ENCODE peak calls at places on chromosomes 4 and X, in six cellular contexts. C is SK-MEL-5, X is Kasumi-1, D is NCI-H2171, O is brain microvascular endothelial cell, Y is germinal center. S is an unnamed sample.

GRCh38 chr4:145307763-145308430 is 127.5 kb upstream of the OTUD4 start:
- DNase-seq in Y (no peak), X (no peak), O (no peak), D (no peak), C (no peak), S (no peak)

GRCh38 chr4:64144994-64145393 is 264.3 kb downstream of the TECRL start:
- DNase-seq in C (no peak), X (no peak), Y (no peak), D (peak; percentile 69), O (no peak), S (no peak)

GRCh38 chr4:20252656-20253271 is 1.1 kb downstream of the SLIT2 start:
- DNase-seq in D (no peak), C (peak; percentile 4), Y (no peak), O (no peak), X (no peak), S (no peak)

GRCh38 chrX:1427756-1428155 is 25.0 kb downstream of the ASMTL start:
- DNase-seq in Y (no peak), D (no peak), X (no peak), O (no peak), C (no peak), S (no peak)

GRCh38 chrX:81489987-81490386 is 288.1 kb downstream of the SH3BGRL start:
- DNase-seq in X (peak; percentile 14), D (no peak), C (peak; percentile 34), O (no peak), Y (no peak), S (peak; percentile 3)

GRCh38 chr4:100079264-100079663 is 111.0 kb downstream of the DDIT4L start:
- DNase-seq in Y (no peak), D (no peak), C (no peak), X (no peak), O (no peak), S (no peak)

GRCh38 chr4:106809083-106809482 is 227.0 kb downstream of the DKK2 start:
- DNase-seq in X (peak; percentile 90), C (peak; percentile 66), D (no peak), Y (no peak), O (peak; percentile 66), S (no peak)

GRCh38 chrX:13487731-13488505 is 81.5 kb upstream of the EGFL6 start:
- DNase-seq in D (peak; percentile 30), X (peak; percentile 51), Y (peak; percentile 51), C (peak; percentile 61), O (peak; percentile 77), S (peak; percentile 14)

GRCh38 chr4:156615066-156615514 is 356.5 kb downstream of the PDGFC start:
- DNase-seq in O (peak; percentile 93), D (no peak), C (no peak), X (no peak), Y (no peak), S (no peak)

GRCh38 chr4:56375458-56375857 is 11.8 kb downstream of the AASDH start:
- DNase-seq in O (no peak), D (no peak), C (no peak), X (no peak), Y (no peak), S (no peak)

GRCh38 chr4:7367361-7367760 is 67.4 kb downstream of the PSAPL1 start:
- DNase-seq in X (no peak), C (no peak), Y (no peak), D (no peak), O (no peak), S (no peak)

GRCh38 chrX:131626681-131627296 is 82.9 kb downstream of the OR13H1 start:
- DNase-seq in Y (no peak), C (peak; percentile 14), X (peak; percentile 45), O (no peak), D (no peak), S (no peak)

GRCh38 chrX:46574337-46574940 is 874 bp downstream of the CHST7 start:
- DNase-seq in D (peak; percentile 35), C (no peak), O (no peak), X (no peak), Y (peak; percentile 11), S (no peak)

GRCh38 chr4:73137121-73137520 is 67.6 kb upstream of the COX18 start:
- DNase-seq in O (no peak), X (no peak), C (no peak), D (no peak), Y (no peak), S (no peak)

S was measured in K562.